ENCODE peak calls at places on chromosomes 16 and 17, in nine cellular contexts. C, M, Q, F, G, N, P, R and D are unnamed samples.

GRCh38 chr16:76389126-76389525 is 111.9 kb downstream of the CNTNAP4 start:
- DNase-seq in P (no peak), F (no peak), N (no peak), R (no peak), M (no peak), G (no peak), C (no peak), Q (no peak), D (no peak)

GRCh38 chr16:20409398-20410152 is at the start of gene ACSM5:
- DNase-seq in P (no peak), F (no peak), N (no peak), M (peak), Q (peak), G (peak), C (peak), R (peak), D (peak)

GRCh38 chr16:48608452-48608851 is 1.5 kb downstream of the N4BP1 start:
- DNase-seq in C (no peak), N (no peak), G (no peak), Q (no peak), F (no peak), R (no peak), M (no peak), P (no peak), D (no peak)

GRCh38 chr16:31148281-31148728 is 1.6 kb downstream of the PRSS36 start:
- DNase-seq in M (no peak), N (no peak), Q (no peak), G (peak), R (no peak), P (no peak), C (peak), F (no peak), D (peak)

GRCh38 chr17:27569257-27569722 is 61.7 kb upstream of the LGALS9 start:
- DNase-seq in M (no peak), N (peak), R (peak), Q (no peak), P (peak), G (no peak), C (peak), F (peak), D (no peak)

GRCh38 chr17:17605747-17606083 is 14.2 kb upstream of the PEMT start:
- DNase-seq in R (no peak), N (no peak), P (no peak), F (no peak), Q (no peak), C (no peak), M (no peak), G (no peak), D (no peak)

GRCh38 chr16:79658301-79659001 is 57.9 kb upstream of the MAF start:
- DNase-seq in C (no peak), F (no peak), P (no peak), G (no peak), N (peak), Q (no peak), R (peak), M (no peak), D (peak)

GRCh38 chr17:41586863-41587495 is at the start of gene KRT14:
- DNase-seq in R (no peak), G (no peak), F (no peak), M (no peak), P (no peak), Q (no peak), N (no peak), C (no peak), D (no peak)

GRCh38 chr17:74042744-74043486 is 160.6 kb upstream of the RPL38 start:
- DNase-seq in Q (no peak), G (no peak), F (no peak), P (no peak), M (no peak), R (no peak), C (no peak), N (peak), D (no peak)

GRCh38 chr16:48366165-48367093 is 18.8 kb downstream of the SIAH1 start:
- DNase-seq in G (peak), Q (no peak), F (peak), R (no peak), P (no peak), M (no peak), N (peak), C (peak), D (peak)

GRCh38 chr17:52084176-52084575 is 74.3 kb downstream of the CA10 start:
- DNase-seq in G (no peak), R (no peak), M (no peak), P (no peak), F (no peak), C (no peak), Q (no peak), N (no peak), D (no peak)

GRCh38 chr16:8924214-8924613 is 39.5 kb downstream of the USP7 start:
- DNase-seq in Q (no peak), C (peak), F (no peak), N (no peak), G (peak), P (no peak), R (no peak), M (peak), D (peak)

GRCh38 chr17:48841395-48841831 is 10.6 kb downstream of the CALCOCO2 start:
- DNase-seq in F (peak), G (no peak), M (no peak), P (no peak), R (no peak), Q (no peak), N (no peak), C (peak), D (no peak)

GRCh38 chr17:72063262-72063661 is 57.6 kb upstream of the SOX9 start:
- DNase-seq in Q (no peak), M (no peak), C (peak), F (no peak), G (no peak), N (no peak), R (no peak), P (no peak), D (no peak)

GRCh38 chr16:4539716-4540284 is 1.2 kb upstream of the CDIP1 start:
- DNase-seq in F (no peak), G (no peak), M (no peak), N (no peak), R (no peak), P (no peak), C (no peak), Q (no peak), D (no peak)

GRCh38 chr17:8152112-8152775 is at the start of gene PER1:
- DNase-seq in C (peak), N (peak), F (peak), G (peak), R (peak), M (peak), P (peak), Q (peak), D (peak)

GRCh38 chr17:31696184-31696602 is 162.9 kb downstream of the COPRS start:
- DNase-seq in C (peak), M (peak), P (no peak), R (peak), N (no peak), Q (peak), G (peak), F (no peak), D (peak)

GRCh38 chr16:83393196-83393981 is 414.4 kb upstream of the HSBP1 start:
- DNase-seq in C (no peak), M (no peak), R (no peak), Q (no peak), F (no peak), N (no peak), P (no peak), G (no peak), D (no peak)

GRCh38 chr16:27189335-27189972 is 13.9 kb upstream of the KDM8 start:
- DNase-seq in G (peak), F (no peak), M (no peak), N (no peak), C (peak), Q (no peak), P (no peak), R (no peak), D (peak)

GRCh38 chr17:67628580-67629013 is 89.1 kb upstream of the NOL11 start:
- DNase-seq in M (peak), Q (no peak), C (peak), P (no peak), R (no peak), F (no peak), N (no peak), G (no peak), D (peak)

GRCh38 chr16:58755989-58756649 is 22.0 kb upstream of the GOT2 start:
- DNase-seq in F (peak), Q (peak), C (peak), G (peak), R (peak), N (peak), P (peak), M (peak), D (peak)

GRCh38 chr17:40491486-40491885 is 9.9 kb downstream of the TNS4 start:
- DNase-seq in F (no peak), G (no peak), R (no peak), C (no peak), N (no peak), P (no peak), Q (no peak), M (peak), D (no peak)
- H3K27ac ChIP-seq in F (no peak), G (peak), R (no peak), C (no peak), N (peak), P (no peak), Q (no peak), M (no peak), D (no peak)

GRCh38 chr16:28981517-28981916 is 3.3 kb upstream of the LAT start:
- DNase-seq in N (peak), R (no peak), P (no peak), C (peak), Q (no peak), F (no peak), M (no peak), G (no peak), D (no peak)
- TF ChIP-seq POLR2A in N (no peak), R (no peak), P (no peak), C (no peak), Q (no peak), F (no peak), M (no peak), G (no peak), D (no peak)

DNA sequence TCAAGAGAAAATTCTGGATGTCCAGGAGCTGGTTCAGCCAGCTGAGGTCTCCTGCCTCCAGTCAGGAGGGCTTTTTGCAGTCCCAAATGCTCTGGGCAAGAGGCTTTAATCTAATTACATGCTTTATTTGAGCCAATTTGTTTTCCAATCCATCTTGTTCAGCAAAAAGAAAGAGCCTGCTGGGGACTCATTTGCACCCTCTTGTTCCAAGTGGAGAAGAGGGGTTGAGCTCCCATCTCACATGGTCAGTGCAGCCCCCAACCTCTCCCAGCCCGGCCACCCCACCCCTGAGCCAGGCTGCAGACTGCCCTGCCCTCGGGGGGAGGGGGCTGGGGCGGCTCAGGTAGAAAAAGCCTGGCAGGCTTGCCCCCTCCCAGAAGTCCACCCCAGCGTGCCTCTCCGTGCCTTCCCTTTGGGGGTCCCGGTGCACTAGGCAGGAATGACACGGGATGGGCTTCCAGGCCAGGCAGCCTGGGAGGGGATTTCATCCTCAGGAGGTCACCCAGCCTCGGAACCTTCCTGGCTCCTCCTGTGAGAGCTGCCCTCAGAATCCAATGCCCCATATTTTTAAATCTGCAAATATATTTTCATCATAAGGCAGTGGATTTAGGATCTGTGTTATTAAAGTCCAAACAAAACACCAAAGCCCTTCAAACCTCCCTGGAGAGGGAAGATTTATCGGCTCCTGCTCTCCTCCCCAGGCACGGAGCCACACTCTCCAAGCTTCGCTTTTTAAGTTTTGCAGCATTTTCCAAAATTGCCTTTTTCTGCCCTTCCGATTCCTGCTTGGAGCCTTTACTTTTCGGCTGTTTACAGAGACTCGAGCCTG is 185.1 kb downstream of the NTN1 start:
- DNase-seq in R (peak), M (no peak), C (no peak), G (no peak), F (no peak), P (peak), N (no peak), Q (no peak), D (no peak)
- H3K27ac ChIP-seq in R (no peak), M (no peak), C (no peak), G (peak), F (no peak), P (no peak), N (no peak), Q (no peak), D (peak)

DNA sequence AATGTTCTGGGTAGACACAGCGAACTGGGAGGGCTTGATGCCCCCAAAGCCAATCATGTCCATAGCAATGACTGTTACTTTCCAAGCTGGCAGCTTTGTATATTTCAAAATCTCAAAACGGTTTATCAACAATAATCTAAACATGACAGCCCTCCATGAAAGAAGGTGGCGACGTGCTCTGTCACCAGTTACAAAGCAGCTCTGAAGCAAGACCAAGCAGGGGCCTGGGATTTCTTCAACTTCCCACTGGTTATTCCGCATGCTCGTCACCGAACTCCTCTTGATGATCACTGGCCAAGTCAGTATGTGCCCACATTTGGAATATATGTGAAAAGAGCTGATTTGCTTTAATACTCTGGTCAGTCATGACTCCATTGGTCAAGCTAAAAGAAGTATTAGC is 175.6 kb downstream of the VPS53 start:
- DNase-seq in R (no peak), F (no peak), G (no peak), Q (no peak), N (no peak), C (no peak), P (no peak), M (no peak), D (no peak)
- TF ChIP-seq POLR2A in R (no peak), F (no peak), G (no peak), Q (no peak), N (no peak), C (no peak), P (no peak), M (no peak), D (no peak)

GRCh38 chr17:4958102-4958501 is 7.2 kb downstream of the ENO3 start:
- DNase-seq in P (no peak), N (no peak), C (no peak), M (no peak), F (no peak), G (no peak), R (no peak), Q (no peak), D (no peak)
- H3K27ac ChIP-seq in P (no peak), N (no peak), C (no peak), M (peak), F (no peak), G (no peak), R (no peak), Q (no peak), D (no peak)

DNA sequence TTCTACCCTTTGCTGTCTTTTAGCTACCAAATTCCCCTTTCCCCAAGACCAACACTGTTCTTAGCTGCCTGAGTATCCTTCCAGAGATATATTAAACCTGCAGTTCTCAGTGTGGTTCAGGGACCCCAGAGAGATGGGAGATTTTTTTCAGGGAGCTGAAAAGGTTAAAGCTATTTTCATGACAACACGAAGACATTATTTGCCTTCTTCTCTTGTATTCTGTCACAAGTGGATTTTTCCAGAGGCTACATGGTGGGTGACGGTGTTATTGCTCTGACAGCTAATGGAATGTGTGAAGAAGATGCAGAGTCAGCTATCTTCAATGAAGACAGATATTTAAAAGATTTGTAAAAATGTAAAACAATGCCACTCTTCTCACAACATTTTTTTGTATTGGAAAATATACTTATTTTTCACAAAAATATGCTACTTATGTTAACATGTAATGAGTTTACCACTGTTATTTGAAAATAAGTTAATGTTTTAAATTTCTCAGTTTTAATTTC is 69.0 kb downstream of the CFDP1 start:
- DNase-seq in P (no peak), C (no peak), F (no peak), Q (no peak), N (no peak), R (no peak), M (no peak), G (no peak), D (no peak)
- TF ChIP-seq POLR2A in P (no peak), C (no peak), F (no peak), Q (no peak), N (no peak), R (no peak), M (no peak), G (no peak), D (no peak)